ENCODE peak calls at places on chromosome 3, in ten cellular contexts. One of them, this sample, is unnamed.

GRCh38 chr3:44065311-44065710 is 176.4 kb upstream of the TOPAZ1 start:
- DNase-seq in bronchial epithelial cell: peak; percentile 62
- DNase-seq in stromal cell of bone marrow: no peak
- DNase-seq in NCI-H1092 treated with DMSO at 0.1 percent for 48 hours: peak; percentile 78
- DNase-seq in naive thymus-derived CD8-positive, alpha-beta T cell: no peak
- DNase-seq in NCI-H748 treated with DMSO at 0.1 percent for 48 hours: no peak
- DNase-seq in Daoy: peak; percentile 25
- DNase-seq in uterus: no peak
- DNase-seq in CD8-positive, alpha-beta T cell: no peak
- DNase-seq in HEK293T: no peak
- DNase-seq in this sample: peak; percentile 55

GRCh38 chr3:140180603-140181002 is 245.6 kb downstream of the CLSTN2 start:
- DNase-seq in bronchial epithelial cell: peak; percentile 75
- DNase-seq in stromal cell of bone marrow: no peak
- DNase-seq in NCI-H1092 treated with DMSO at 0.1 percent for 48 hours: no peak
- DNase-seq in naive thymus-derived CD8-positive, alpha-beta T cell: no peak
- DNase-seq in NCI-H748 treated with DMSO at 0.1 percent for 48 hours: peak; percentile 35
- DNase-seq in Daoy: no peak
- DNase-seq in uterus: no peak
- DNase-seq in CD8-positive, alpha-beta T cell: no peak
- DNase-seq in HEK293T: no peak
- DNase-seq in this sample: no peak

GRCh38 chr3:150253622-150254021 is 154.5 kb upstream of the TSC22D2 start:
- DNase-seq in bronchial epithelial cell: peak; percentile 40
- DNase-seq in stromal cell of bone marrow: no peak
- DNase-seq in NCI-H1092 treated with DMSO at 0.1 percent for 48 hours: peak; percentile 28
- DNase-seq in naive thymus-derived CD8-positive, alpha-beta T cell: no peak
- DNase-seq in NCI-H748 treated with DMSO at 0.1 percent for 48 hours: peak; percentile 29
- DNase-seq in Daoy: peak; percentile 46
- DNase-seq in uterus: no peak
- DNase-seq in CD8-positive, alpha-beta T cell: no peak
- DNase-seq in HEK293T: no peak
- DNase-seq in this sample: no peak

GRCh38 chr3:49803464-49804140 is 541 bp downstream of the INKA1 start:
- DNase-seq in bronchial epithelial cell: peak; percentile 86
- DNase-seq in stromal cell of bone marrow: no peak
- DNase-seq in NCI-H1092 treated with DMSO at 0.1 percent for 48 hours: no peak
- DNase-seq in naive thymus-derived CD8-positive, alpha-beta T cell: peak; percentile 69
- DNase-seq in NCI-H748 treated with DMSO at 0.1 percent for 48 hours: no peak
- DNase-seq in Daoy: peak; percentile 14
- DNase-seq in uterus: peak; percentile 59
- DNase-seq in CD8-positive, alpha-beta T cell: no peak
- DNase-seq in HEK293T: no peak
- DNase-seq in this sample: peak; percentile 56

GRCh38 chr3:67650084-67650483 is 4.3 kb downstream of the SUCLG2 start:
- DNase-seq in bronchial epithelial cell: no peak
- DNase-seq in stromal cell of bone marrow: no peak
- DNase-seq in NCI-H1092 treated with DMSO at 0.1 percent for 48 hours: no peak
- DNase-seq in naive thymus-derived CD8-positive, alpha-beta T cell: no peak
- DNase-seq in NCI-H748 treated with DMSO at 0.1 percent for 48 hours: no peak
- DNase-seq in Daoy: no peak
- DNase-seq in uterus: no peak
- DNase-seq in CD8-positive, alpha-beta T cell: no peak
- DNase-seq in HEK293T: no peak
- DNase-seq in this sample: no peak

GRCh38 chr3:59641169-59641914 is 591.5 kb upstream of the CFAP20DC start:
- DNase-seq in bronchial epithelial cell: no peak
- DNase-seq in stromal cell of bone marrow: peak; percentile 64
- DNase-seq in NCI-H1092 treated with DMSO at 0.1 percent for 48 hours: no peak
- DNase-seq in naive thymus-derived CD8-positive, alpha-beta T cell: no peak
- DNase-seq in NCI-H748 treated with DMSO at 0.1 percent for 48 hours: no peak
- DNase-seq in Daoy: no peak
- DNase-seq in uterus: no peak
- DNase-seq in CD8-positive, alpha-beta T cell: no peak
- DNase-seq in HEK293T: no peak
- DNase-seq in this sample: no peak

GRCh38 chr3:129371041-129371826 is 57.2 kb downstream of the EFCAB12 start:
- DNase-seq in bronchial epithelial cell: no peak
- DNase-seq in stromal cell of bone marrow: no peak
- DNase-seq in NCI-H1092 treated with DMSO at 0.1 percent for 48 hours: no peak
- DNase-seq in naive thymus-derived CD8-positive, alpha-beta T cell: no peak
- DNase-seq in NCI-H748 treated with DMSO at 0.1 percent for 48 hours: no peak
- DNase-seq in Daoy: no peak
- DNase-seq in uterus: no peak
- DNase-seq in CD8-positive, alpha-beta T cell: no peak
- DNase-seq in HEK293T: no peak
- DNase-seq in this sample: no peak

GRCh38 chr3:190497809-190498208 is 16.1 kb upstream of the IL1RAP start:
- DNase-seq in bronchial epithelial cell: peak; percentile 55
- DNase-seq in stromal cell of bone marrow: no peak
- DNase-seq in NCI-H1092 treated with DMSO at 0.1 percent for 48 hours: no peak
- DNase-seq in naive thymus-derived CD8-positive, alpha-beta T cell: no peak
- DNase-seq in NCI-H748 treated with DMSO at 0.1 percent for 48 hours: no peak
- DNase-seq in Daoy: no peak
- DNase-seq in uterus: no peak
- DNase-seq in CD8-positive, alpha-beta T cell: no peak
- DNase-seq in HEK293T: no peak
- DNase-seq in this sample: peak; percentile 41

GRCh38 chr3:33440578-33441321 is 545 bp upstream of the UBP1 start:
- DNase-seq in bronchial epithelial cell: peak; percentile 100
- DNase-seq in stromal cell of bone marrow: peak; percentile 100
- DNase-seq in NCI-H1092 treated with DMSO at 0.1 percent for 48 hours: peak; percentile 99
- DNase-seq in naive thymus-derived CD8-positive, alpha-beta T cell: peak; percentile 96
- DNase-seq in NCI-H748 treated with DMSO at 0.1 percent for 48 hours: peak; percentile 99
- DNase-seq in Daoy: peak; percentile 99
- DNase-seq in uterus: peak; percentile 99
- DNase-seq in CD8-positive, alpha-beta T cell: peak; percentile 90
- DNase-seq in HEK293T: peak; percentile 96
- DNase-seq in this sample: peak; percentile 99

GRCh38 chr3:194112120-194113106 is 23.5 kb upstream of the HES1 start:
- DNase-seq in bronchial epithelial cell: peak; percentile 98
- DNase-seq in stromal cell of bone marrow: no peak
- DNase-seq in NCI-H1092 treated with DMSO at 0.1 percent for 48 hours: peak; percentile 62
- DNase-seq in naive thymus-derived CD8-positive, alpha-beta T cell: no peak
- DNase-seq in NCI-H748 treated with DMSO at 0.1 percent for 48 hours: peak; percentile 61
- DNase-seq in Daoy: no peak
- DNase-seq in uterus: no peak
- DNase-seq in CD8-positive, alpha-beta T cell: no peak
- DNase-seq in HEK293T: no peak
- DNase-seq in this sample: peak; percentile 38

GRCh38 chr3:108271626-108272025 is 24.7 kb upstream of the HHLA2 start:
- DNase-seq in bronchial epithelial cell: no peak
- DNase-seq in stromal cell of bone marrow: no peak
- DNase-seq in NCI-H1092 treated with DMSO at 0.1 percent for 48 hours: no peak
- DNase-seq in naive thymus-derived CD8-positive, alpha-beta T cell: no peak
- DNase-seq in NCI-H748 treated with DMSO at 0.1 percent for 48 hours: no peak
- DNase-seq in Daoy: no peak
- DNase-seq in uterus: no peak
- DNase-seq in CD8-positive, alpha-beta T cell: no peak
- DNase-seq in HEK293T: no peak
- DNase-seq in this sample: peak; percentile 2

GRCh38 chr3:45781271-45781670 is 15.1 kb downstream of the SLC6A20 start:
- DNase-seq in bronchial epithelial cell: no peak
- DNase-seq in stromal cell of bone marrow: no peak
- DNase-seq in NCI-H1092 treated with DMSO at 0.1 percent for 48 hours: no peak
- DNase-seq in naive thymus-derived CD8-positive, alpha-beta T cell: no peak
- DNase-seq in NCI-H748 treated with DMSO at 0.1 percent for 48 hours: no peak
- DNase-seq in Daoy: no peak
- DNase-seq in uterus: no peak
- DNase-seq in CD8-positive, alpha-beta T cell: no peak
- DNase-seq in HEK293T: no peak
- DNase-seq in this sample: no peak

GRCh38 chr3:13479332-13479581 is 849 bp upstream of the HDAC11 start:
- DNase-seq in bronchial epithelial cell: no peak
- DNase-seq in stromal cell of bone marrow: no peak
- DNase-seq in NCI-H1092 treated with DMSO at 0.1 percent for 48 hours: peak; percentile 9
- DNase-seq in naive thymus-derived CD8-positive, alpha-beta T cell: peak; percentile 50
- DNase-seq in NCI-H748 treated with DMSO at 0.1 percent for 48 hours: no peak
- DNase-seq in Daoy: peak; percentile 35
- DNase-seq in uterus: no peak
- DNase-seq in CD8-positive, alpha-beta T cell: peak; percentile 18
- DNase-seq in HEK293T: peak; percentile 37
- DNase-seq in this sample: no peak

GRCh38 chr3:195010551-195011100 is 260.3 kb downstream of the XXYLT1 start:
- DNase-seq in bronchial epithelial cell: no peak
- DNase-seq in stromal cell of bone marrow: no peak
- DNase-seq in NCI-H1092 treated with DMSO at 0.1 percent for 48 hours: no peak
- DNase-seq in naive thymus-derived CD8-positive, alpha-beta T cell: no peak
- DNase-seq in NCI-H748 treated with DMSO at 0.1 percent for 48 hours: no peak
- DNase-seq in Daoy: no peak
- DNase-seq in uterus: no peak
- DNase-seq in CD8-positive, alpha-beta T cell: no peak
- DNase-seq in HEK293T: no peak
- DNase-seq in this sample: peak; percentile 80

GRCh38 chr3:126356373-126357298 is 572 bp downstream of the KLF15 start:
- DNase-seq in bronchial epithelial cell: no peak
- DNase-seq in stromal cell of bone marrow: no peak
- DNase-seq in NCI-H1092 treated with DMSO at 0.1 percent for 48 hours: no peak
- DNase-seq in naive thymus-derived CD8-positive, alpha-beta T cell: peak; percentile 30
- DNase-seq in NCI-H748 treated with DMSO at 0.1 percent for 48 hours: no peak
- DNase-seq in Daoy: no peak
- DNase-seq in uterus: peak; percentile 48
- DNase-seq in CD8-positive, alpha-beta T cell: no peak
- DNase-seq in HEK293T: peak; percentile 44
- DNase-seq in this sample: no peak